ENCODE peak calls at places on chromosomes 16 and 17, in eight cellular contexts. A is M059J; E is fibroblast of lung; V is activated CD4-positive, alpha-beta T cell treated with anti-CD3 and anti-CD28 coated beads, Interleukin-2, amount 10 ng/mL, durations not matched to agents 7 days and 5 days; Q is HCEC 1CT; T is anterior cingulate cortex; H is posterior cingulate gyrus; L is C1 segment of cervical spinal cord. B is an unnamed sample.

GRCh38 chr16:86554599-86554916 is 477 bp downstream of the MTHFSD start:
- DNase-seq in A (no peak), E (no peak), V (no peak), Q (no peak), T (no peak), H (no peak), L (no peak), B (no peak)

GRCh38 chr17:158379-158778 is 21.0 kb downstream of the SCGB1C2 start:
- DNase-seq in A (no peak), E (no peak), V (no peak), Q (no peak), T (no peak), H (peak; percentile 62), L (no peak), B (no peak)

GRCh38 chr17:69326302-69327059 is 452 bp downstream of the ABCA5 start:
- DNase-seq in A (no peak), E (peak; percentile 27), V (no peak), Q (peak; percentile 18), T (no peak), H (no peak), L (no peak), B (no peak)

GRCh38 chr17:79654350-79654959 is 43.6 kb upstream of the RBFOX3 start:
- DNase-seq in A (no peak), E (no peak), V (no peak), Q (no peak), T (no peak), H (no peak), L (no peak), B (no peak)

GRCh38 chr17:62740066-62740465 is 68.0 kb downstream of the MARCHF10 start:
- DNase-seq in A (no peak), E (no peak), V (no peak), Q (no peak), T (no peak), H (peak; percentile 87), L (no peak), B (no peak)

GRCh38 chr17:68260051-68260762 is 12.4 kb downstream of the AMZ2 start:
- DNase-seq in A (peak; percentile 39), E (no peak), V (no peak), Q (no peak), T (no peak), H (no peak), L (no peak), B (no peak)

GRCh38 chr17:6510321-6511023 is 45.9 kb downstream of the PITPNM3 start:
- DNase-seq in A (peak; percentile 68), E (no peak), V (no peak), Q (no peak), T (no peak), H (peak; percentile 40), L (no peak), B (no peak)

GRCh38 chr17:31216053-31216751 is 80.8 kb downstream of the OMG start:
- DNase-seq in A (peak; percentile 70), E (peak; percentile 89), V (no peak), Q (peak; percentile 82), T (no peak), H (no peak), L (no peak), B (peak; percentile 38)

GRCh38 chr16:49183911-49184310 is 97.7 kb downstream of the CBLN1 start:
- DNase-seq in A (no peak), E (no peak), V (no peak), Q (peak; percentile 7), T (no peak), H (peak; percentile 58), L (no peak), B (no peak)

GRCh38 chr16:80718480-80719220 is 85.7 kb downstream of the CDYL2 start:
- DNase-seq in A (peak; percentile 95), E (no peak), V (no peak), Q (no peak), T (no peak), H (no peak), L (no peak), B (no peak)

GRCh38 chr17:32621612-32622312 is 135.0 kb downstream of the CDK5R1 start:
- DNase-seq in A (peak; percentile 30), E (peak; percentile 14), V (no peak), Q (peak; percentile 17), T (no peak), H (no peak), L (no peak), B (peak; percentile 38)

GRCh38 chr17:48506246-48506645 is 24.6 kb downstream of the HOXB1 start:
- DNase-seq in A (no peak), E (no peak), V (no peak), Q (no peak), T (no peak), H (no peak), L (no peak), B (no peak)

GRCh38 chr17:7466644-7467341 is 12.6 kb downstream of the ZBTB4 start:
- DNase-seq in A (peak; percentile 75), E (peak; percentile 71), V (no peak), Q (peak; percentile 54), T (peak; percentile 17), H (peak; percentile 85), L (peak; percentile 37), B (peak; percentile 77)

GRCh38 chr17:19295478-19296200 is 58.5 kb downstream of the EPN2 start:
- DNase-seq in A (no peak), E (peak; percentile 57), V (no peak), Q (no peak), T (no peak), H (no peak), L (no peak), B (no peak)

GRCh38 chr17:50212121-50212843 is 10.9 kb upstream of the COL1A1 start:
- DNase-seq in A (peak; percentile 73), E (peak; percentile 85), V (no peak), Q (peak; percentile 83), T (no peak), H (no peak), L (no peak), B (peak; percentile 63)

GRCh38 chr17:67359960-67360817 is 6.2 kb downstream of the PSMD12 start:
- DNase-seq in A (no peak), E (peak; percentile 45), V (peak; percentile 74), Q (peak; percentile 54), T (no peak), H (no peak), L (no peak), B (peak; percentile 39)

GRCh38 chr17:77572851-77573250 is 385.7 kb upstream of the TNRC6C start:
- DNase-seq in A (no peak), E (no peak), V (no peak), Q (no peak), T (no peak), H (peak; percentile 67), L (no peak), B (no peak)

GRCh38 chr17:34318474-34318873 is 761 bp upstream of the CCL8 start:
- DNase-seq in A (no peak), E (no peak), V (no peak), Q (no peak), T (no peak), H (no peak), L (no peak), B (peak; percentile 18)

GRCh38 chr16:6193718-6194117 is 1096.1 kb upstream of the EEF2KMT start:
- DNase-seq in A (peak; percentile 56), E (no peak), V (no peak), Q (no peak), T (no peak), H (no peak), L (no peak), B (peak; percentile 0)

GRCh38 chr17:76726766-76727718 is at the start of gene METTL23:
- DNase-seq in A (peak; percentile 68), E (peak; percentile 77), V (peak; percentile 77), Q (peak; percentile 65), T (peak; percentile 65), H (no peak), L (peak; percentile 22), B (peak; percentile 64)

GRCh38 chr16:76456016-76456415 is 178.8 kb downstream of the CNTNAP4 start:
- DNase-seq in A (no peak), E (no peak), V (no peak), Q (no peak), T (no peak), H (no peak), L (no peak), B (peak; percentile 40)

GRCh38 chr16:87826798-87827587 is 42.3 kb downstream of the SLC7A5 start:
- DNase-seq in A (no peak), E (no peak), V (no peak), Q (no peak), T (no peak), H (peak; percentile 80), L (no peak), B (no peak)

GRCh38 chr16:14427371-14427948 is 202.6 kb downstream of the PARN start:
- DNase-seq in A (no peak), E (no peak), V (no peak), Q (no peak), T (peak; percentile 7), H (peak; percentile 93), L (peak; percentile 67), B (no peak)

GRCh38 chr16:3575491-3575890 is 1.7 kb downstream of the NLRC3 start:
- DNase-seq in A (no peak), E (no peak), V (no peak), Q (no peak), T (no peak), H (peak; percentile 77), L (no peak), B (no peak)

GRCh38 chr16:89557230-89557935 is 3.1 kb upstream of the RPL13 start:
- DNase-seq in A (peak; percentile 54), E (peak; percentile 71), V (peak; percentile 88), Q (peak; percentile 43), T (peak; percentile 94), H (peak; percentile 99), L (peak; percentile 78), B (peak; percentile 68)

GRCh38 chr16:18039931-18040330 is 296.6 kb downstream of the NPIPA8 start:
- DNase-seq in A (peak; percentile 6), E (no peak), V (no peak), Q (no peak), T (no peak), H (no peak), L (no peak), B (no peak)

GRCh38 chr16:50046853-50047252 is 18.9 kb upstream of the HEATR3 start:
- DNase-seq in A (no peak), E (no peak), V (no peak), Q (no peak), T (no peak), H (no peak), L (no peak), B (no peak)

GRCh38 chr16:81495321-81496234 is 51.0 kb downstream of the CMIP start:
- DNase-seq in A (no peak), E (no peak), V (no peak), Q (no peak), T (no peak), H (peak; percentile 82), L (no peak), B (no peak)

GRCh38 chr17:21278304-21279197 is 6.0 kb upstream of the MAP2K3 start:
- DNase-seq in A (no peak), E (no peak), V (peak; percentile 76), Q (no peak), T (no peak), H (no peak), L (no peak), B (peak; percentile 47)

GRCh38 chr16:30551781-30552180 is 6.4 kb downstream of the ZNF764 start:
- DNase-seq in A (no peak), E (no peak), V (peak; percentile 83), Q (no peak), T (no peak), H (no peak), L (no peak), B (no peak)

GRCh38 chr17:49987681-49988441 is 7.2 kb downstream of the DLX3 start:
- DNase-seq in A (peak; percentile 86), E (no peak), V (no peak), Q (no peak), T (no peak), H (peak; percentile 35), L (no peak), B (no peak)

GRCh38 chr17:8953152-8953885 is 12.2 kb downstream of the PIK3R5 start:
- DNase-seq in A (no peak), E (no peak), V (no peak), Q (no peak), T (no peak), H (no peak), L (no peak), B (no peak)

GRCh38 chr16:78705694-78706093 is 606.2 kb downstream of the WWOX start:
- DNase-seq in A (no peak), E (peak; percentile 55), V (peak; percentile 13), Q (no peak), T (no peak), H (no peak), L (no peak), B (peak; percentile 9)

GRCh38 chr17:75588546-75589016 is 981 bp downstream of the MYO15B start:
- DNase-seq in A (no peak), E (no peak), V (no peak), Q (no peak), T (no peak), H (peak; percentile 90), L (peak; percentile 50), B (no peak)

B was measured in MV-4-11.